ENCODE peak calls at places on chromosomes 13 and 19, in six cellular contexts. R is mammary epithelial cell, N is fibroblast of lung, W is H1, J is neural progenitor cell, H is GM23248. Z is an unnamed sample.

GRCh38 chr19:28358604-28359003 is 854.3 kb downstream of the UQCRFS1 start:
- DNase-seq in N (peak; percentile 36), H (no peak), J (peak; percentile 14), W (no peak), R (no peak), Z (no peak)

GRCh38 chr19:44796701-44797115 is 12.2 kb upstream of the BCAM start:
- DNase-seq in J (peak; percentile 25), W (no peak), N (peak; percentile 41), H (no peak), R (no peak), Z (no peak)

GRCh38 chr13:89925107-89925506 is 1422.4 kb upstream of the MIR17HG start:
- DNase-seq in H (peak; percentile 42), W (no peak), N (peak; percentile 20), J (peak; percentile 57), R (peak; percentile 45), Z (no peak)

GRCh38 chr19:2477141-2477710 is 1.3 kb downstream of the GADD45B start:
- DNase-seq in H (peak; percentile 63), W (no peak), R (peak; percentile 60), J (peak; percentile 44), N (peak; percentile 59), Z (no peak)

GRCh38 chr19:47228168-47228936 is 2.6 kb downstream of the BBC3 start:
- DNase-seq in H (peak; percentile 75), J (peak; percentile 64), N (no peak), R (peak; percentile 26), W (no peak), Z (no peak)

GRCh38 chr13:36358352-36358751 is 12.2 kb upstream of the SPART start:
- DNase-seq in W (no peak), R (no peak), H (no peak), N (no peak), J (no peak), Z (no peak)

GRCh38 chr19:2771786-2772674 is 11.0 kb downstream of the SGTA start:
- DNase-seq in N (no peak), H (no peak), W (no peak), J (no peak), R (no peak), Z (no peak)

GRCh38 chr19:13981021-13981420 is 25.1 kb downstream of the RFX1 start:
- DNase-seq in W (no peak), J (no peak), R (no peak), H (no peak), N (no peak), Z (no peak)

GRCh38 chr13:24328145-24328544 is 18.8 kb downstream of the C1QTNF9 start:
- DNase-seq in J (no peak), H (no peak), W (no peak), N (no peak), R (no peak), Z (no peak)

GRCh38 chr13:100440756-100441421 is 147.7 kb downstream of the GGACT start:
- DNase-seq in N (peak; percentile 78), W (no peak), R (no peak), J (no peak), H (peak; percentile 65), Z (no peak)

GRCh38 chr13:68176486-68176885 is 946.4 kb upstream of the PCDH9 start:
- DNase-seq in W (no peak), R (peak; percentile 33), N (peak; percentile 89), H (peak; percentile 1), J (no peak), Z (no peak)

GRCh38 chr13:61276401-61276800 is 139.2 kb downstream of the PCDH20 start:
- DNase-seq in N (no peak), H (no peak), R (no peak), J (no peak), W (no peak), Z (no peak)

GRCh38 chr13:59176775-59177174 is 987.0 kb downstream of the DIAPH3 start:
- DNase-seq in J (no peak), R (no peak), N (no peak), H (no peak), W (no peak), Z (no peak)

GRCh38 chr13:24670174-24670573 is 10.0 kb upstream of the ATP12A start:
- DNase-seq in J (no peak), H (no peak), R (no peak), N (no peak), W (no peak), Z (no peak)

GRCh38 chr13:114166381-114167131 is 12.5 kb upstream of the CFAP97D2 start:
- DNase-seq in R (no peak), N (no peak), W (no peak), H (peak; percentile 24), J (no peak), Z (no peak)

GRCh38 chr19:13008926-13009787 is 13.9 kb downstream of the NFIX start:
- DNase-seq in R (peak; percentile 51), W (no peak), N (no peak), H (peak; percentile 55), J (no peak), Z (no peak)

GRCh38 chr19:46546194-46546896 is 50.7 kb upstream of the PNMA8B start:
- DNase-seq in N (peak; percentile 49), R (peak; percentile 54), H (peak; percentile 55), J (peak; percentile 51), W (no peak), Z (no peak)

GRCh38 chr19:21492932-21493906 is 12.2 kb upstream of the ZNF429 start:
- DNase-seq in N (no peak), R (no peak), J (no peak), W (no peak), H (no peak), Z (no peak)

GRCh38 chr19:18392417-18392816 is 5.0 kb downstream of the LRRC25 start:
- DNase-seq in N (peak; percentile 70), W (no peak), R (no peak), J (no peak), H (no peak), Z (no peak)

GRCh38 chr19:48635263-48635965 is 1.8 kb downstream of the DBP start:
- DNase-seq in R (no peak), N (no peak), H (peak; percentile 75), J (peak; percentile 90), W (no peak), Z (no peak)

GRCh38 chr13:106471957-106472543 is 63.4 kb downstream of the EFNB2 start:
- DNase-seq in J (peak; percentile 78), R (peak; percentile 100), H (peak; percentile 94), W (peak; percentile 70), N (peak; percentile 96), Z (peak; percentile 94)

GRCh38 chr13:39510296-39510695 is 92.7 kb downstream of the LHFPL6 start:
- DNase-seq in N (no peak), H (no peak), J (no peak), R (peak; percentile 56), W (no peak), Z (no peak)

GRCh38 chr19:57583521-57584416 is at the start of gene ZIK1:
- DNase-seq in R (peak; percentile 67), W (peak; percentile 92), J (peak; percentile 99), H (peak; percentile 95), N (peak; percentile 91), Z (no peak)

GRCh38 chr19:19711306-19711933 is 21.5 kb downstream of the ZNF14 start:
- DNase-seq in R (no peak), J (no peak), W (no peak), H (no peak), N (no peak), Z (no peak)

GRCh38 chr19:10104665-10105221 is 1.4 kb upstream of the PPAN start:
- DNase-seq in J (no peak), W (no peak), H (no peak), N (no peak), R (no peak), Z (no peak)

GRCh38 chr13:20526664-20527063 is 1.0 kb upstream of the CRYL1 start:
- DNase-seq in W (no peak), J (no peak), R (no peak), N (peak; percentile 18), H (peak; percentile 48), Z (no peak)

GRCh38 chr13:20528451-20528850 is 2.8 kb upstream of the CRYL1 start:
- DNase-seq in N (no peak), W (no peak), J (no peak), H (no peak), R (no peak), Z (no peak)

GRCh38 chr13:20521388-20521787 is 4.3 kb downstream of the CRYL1 start:
- DNase-seq in W (no peak), N (no peak), R (no peak), J (no peak), H (no peak), Z (no peak)

GRCh38 chr13:20525144-20525600 is 485 bp downstream of the CRYL1 start:
- DNase-seq in J (peak; percentile 54), R (peak; percentile 7), N (peak; percentile 6), W (no peak), H (peak; percentile 44), Z (no peak)

GRCh38 chr13:20525601-20526544 is at the start of gene CRYL1:
- DNase-seq in N (peak; percentile 62), H (peak; percentile 84), R (peak; percentile 68), J (peak; percentile 72), W (no peak), Z (peak; percentile 15)
- H2AFZ ChIP-seq in N (peak within 1 kb of the TSS; percentile 98), H (peak within 1 kb of the TSS; percentile 94), R (peak within 1 kb of the TSS; percentile 98), J (peak within 1 kb of the TSS; percentile 97), W (peak within 1 kb of the TSS; percentile 80), Z (peak within 1 kb of the TSS; percentile 97)

DNA sequence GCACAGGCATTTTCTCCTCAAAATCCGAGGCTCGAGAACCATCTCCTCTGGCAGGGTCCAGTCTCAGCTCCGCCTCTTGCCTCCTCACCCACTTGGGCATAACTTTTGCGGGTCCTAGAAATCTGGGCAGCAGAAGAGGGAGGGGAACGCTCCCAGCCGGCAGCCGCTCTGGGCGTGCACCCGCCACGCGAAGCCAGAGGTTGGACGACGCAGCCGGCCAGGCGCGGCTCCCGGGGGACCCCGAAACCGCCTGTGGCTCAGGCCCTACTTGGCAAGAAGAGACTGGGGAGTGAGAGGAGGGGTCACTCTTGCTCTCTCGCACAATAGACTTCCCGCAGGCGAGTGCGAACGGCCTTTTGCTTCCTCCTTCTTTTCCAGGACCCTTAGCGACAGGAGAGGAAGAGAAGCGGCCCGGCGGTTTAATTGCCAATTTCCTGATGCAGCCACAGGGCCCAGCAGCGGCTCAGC is 6.0 kb upstream of the SOX1 start:
- DNase-seq in H (no peak), N (no peak), W (no peak), J (peak; percentile 71), R (no peak), Z (no peak)
- TF ChIP-seq EZH2 in H (peak; percentile 31), N (no peak), W (no peak), J (no peak), R (no peak), Z (peak; percentile 63)

GRCh38 chr19:41547569-41547968 is 28.4 kb upstream of the CEACAM21 start:
- DNase-seq in N (no peak), H (no peak), R (no peak), J (no peak), W (no peak), Z (no peak)
- H2AFZ ChIP-seq in N (no peak overlapping the region), H (no peak overlapping the region), R (no peak overlapping the region), J (no peak overlapping the region), W (no peak overlapping the region), Z (no peak overlapping the region)

GRCh38 chr13:82374719-82375118 is 1507.6 kb downstream of the SLITRK1 start:
- DNase-seq in R (no peak), N (no peak), W (no peak), H (no peak), J (no peak), Z (no peak)

GRCh38 chr13:82364525-82364924 is 1517.7 kb downstream of the SLITRK1 start:
- DNase-seq in R (no peak), N (no peak), W (no peak), J (no peak), H (no peak), Z (no peak)

DNA sequence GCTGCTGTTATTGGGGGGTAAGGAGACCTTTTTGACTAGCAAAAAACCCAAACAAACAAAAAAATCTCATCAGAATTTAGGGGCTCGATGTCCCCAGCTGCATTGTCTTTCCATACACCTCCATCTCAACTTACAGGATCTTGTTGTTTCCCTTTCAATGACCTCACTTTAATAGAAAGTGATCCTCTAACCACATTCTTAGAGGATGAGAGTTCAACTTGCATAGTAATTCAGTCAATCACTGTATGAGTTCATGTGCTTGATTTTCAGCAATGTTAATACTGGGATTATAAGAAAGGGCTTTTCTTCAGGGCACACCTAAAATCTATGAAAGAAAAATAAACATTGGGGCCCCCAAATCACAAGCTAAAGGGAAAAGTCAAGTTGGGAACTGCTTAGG is 1512.0 kb downstream of the SLITRK1 start:
- DNase-seq in W (no peak), J (no peak), H (no peak), N (peak; percentile 44), R (no peak), Z (no peak)
- TF ChIP-seq EZH2 in W (no peak), J (no peak), H (no peak), N (no peak), R (no peak), Z (no peak)

Z was measured in keratinocyte.